ENCODE peak calls at places on chromosomes 7 and 10, in six cellular contexts. Y is heart right ventricle; D is breast epithelium; M is upper lobe of right lung; S is CD8-positive, alpha-beta T cell; B is tibial artery. P is an unnamed sample.

GRCh38 chr10:49552277-49552676 is 13.4 kb upstream of the ERCC6 start:
- DNase-seq in Y (no peak), D (no peak), M (no peak), S (no peak), B (no peak), P (no peak)

GRCh38 chr7:105932835-105933477 is 30.1 kb upstream of the CDHR3 start:
- DNase-seq in Y (no peak), D (peak; percentile 31), M (no peak), S (no peak), B (no peak), P (peak; percentile 57)

GRCh38 chr10:115028419-115028818 is 64.7 kb upstream of the ATRNL1 start:
- DNase-seq in Y (no peak), D (no peak), M (no peak), S (no peak), B (no peak), P (no peak)

GRCh38 chr7:155917836-155918385 is 105.6 kb upstream of the SHH start:
- DNase-seq in Y (no peak), D (no peak), M (no peak), S (no peak), B (no peak), P (no peak)

GRCh38 chr7:102883098-102883860 is 29.5 kb upstream of the LRRC17 start:
- DNase-seq in Y (no peak), D (no peak), M (no peak), S (no peak), B (no peak), P (no peak)

GRCh38 chr10:45408421-45409319 is 34.7 kb downstream of the ALOX5 start:
- DNase-seq in Y (no peak), D (no peak), M (no peak), S (no peak), B (no peak), P (no peak)

GRCh38 chr7:43196379-43196778 is 83.9 kb downstream of the HECW1 start:
- DNase-seq in Y (no peak), D (no peak), M (no peak), S (no peak), B (no peak), P (no peak)

GRCh38 chr10:72069751-72070501 is 18.4 kb downstream of the SPOCK2 start:
- DNase-seq in Y (no peak), D (no peak), M (no peak), S (no peak), B (no peak), P (peak; percentile 84)

GRCh38 chr7:156735861-156736260 is 95.3 kb downstream of the RNF32 start:
- DNase-seq in Y (no peak), D (no peak), M (no peak), S (no peak), B (no peak), P (no peak)

DNA sequence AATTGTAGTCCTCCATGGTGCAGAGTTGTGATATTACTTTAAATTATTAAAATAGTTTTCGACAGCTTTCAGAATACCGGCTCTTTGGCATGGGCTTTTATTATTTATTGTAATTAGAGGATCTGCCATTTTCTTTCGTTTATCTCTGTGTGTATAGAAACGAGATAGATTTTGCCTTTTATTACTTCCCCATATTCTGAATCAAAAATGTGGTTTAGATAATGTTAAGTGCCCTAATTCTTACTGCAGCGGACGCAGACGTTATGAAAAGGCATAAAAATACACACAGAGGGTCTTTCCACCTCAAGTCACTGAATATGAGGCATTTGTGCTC is 1.9 kb upstream of the ARID5B start:
- DNase-seq in Y (no peak), D (no peak), M (no peak), S (no peak), B (no peak), P (no peak)
- H3K4me1 ChIP-seq in Y (peaks cover 21% of the 10 kb centered on the region), D (peaks cover 4% of the 10 kb centered on the region), M (peaks cover 22% of the 10 kb centered on the region), S (peaks cover 28% of the 10 kb centered on the region), B (no peaks in the 10 kb centered on the region), P (peaks cover 5% of the 10 kb centered on the region)

GRCh38 chr10:12205082-12205481 is 9.1 kb downstream of the CDC123 start:
- DNase-seq in Y (no peak), D (no peak), M (no peak), S (no peak), B (no peak), P (no peak)
- H3K36me3 ChIP-seq in Y (peaks cover 6% of the 10 kb centered on the region), D (peaks cover 4% of the 10 kb centered on the region), M (peaks cover 60% of the 10 kb centered on the region), S (peaks cover 8% of the 10 kb centered on the region), B (peaks cover 8% of the 10 kb centered on the region), P (peaks cover 73% of the 10 kb centered on the region)

DNA sequence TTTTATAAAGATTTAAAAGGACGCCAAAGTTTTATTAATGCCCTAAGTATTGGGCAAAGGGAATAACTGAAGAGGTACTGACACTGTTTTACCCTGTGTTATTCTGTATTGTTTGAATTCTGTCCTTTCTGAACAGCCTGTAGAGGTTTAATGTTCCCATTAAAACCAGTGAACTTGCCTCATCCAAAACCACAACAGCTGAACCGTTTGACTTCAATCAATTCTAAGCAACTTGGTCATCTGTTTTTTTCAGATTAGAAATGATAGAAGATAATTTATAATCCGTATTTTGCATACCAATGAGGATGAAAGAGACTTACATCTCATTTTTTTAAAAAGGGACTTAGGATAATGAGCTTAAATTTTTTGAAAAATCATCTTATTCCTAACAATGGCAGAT is 40.4 kb downstream of the HACD1 start:
- DNase-seq in Y (no peak), D (no peak), M (no peak), S (no peak), B (no peak), P (no peak)
- H3K27ac ChIP-seq in Y (no peak overlapping the region), D (no peak overlapping the region), M (no peak overlapping the region), S (no peak overlapping the region), B (no peak overlapping the region), P (no peak overlapping the region)

DNA sequence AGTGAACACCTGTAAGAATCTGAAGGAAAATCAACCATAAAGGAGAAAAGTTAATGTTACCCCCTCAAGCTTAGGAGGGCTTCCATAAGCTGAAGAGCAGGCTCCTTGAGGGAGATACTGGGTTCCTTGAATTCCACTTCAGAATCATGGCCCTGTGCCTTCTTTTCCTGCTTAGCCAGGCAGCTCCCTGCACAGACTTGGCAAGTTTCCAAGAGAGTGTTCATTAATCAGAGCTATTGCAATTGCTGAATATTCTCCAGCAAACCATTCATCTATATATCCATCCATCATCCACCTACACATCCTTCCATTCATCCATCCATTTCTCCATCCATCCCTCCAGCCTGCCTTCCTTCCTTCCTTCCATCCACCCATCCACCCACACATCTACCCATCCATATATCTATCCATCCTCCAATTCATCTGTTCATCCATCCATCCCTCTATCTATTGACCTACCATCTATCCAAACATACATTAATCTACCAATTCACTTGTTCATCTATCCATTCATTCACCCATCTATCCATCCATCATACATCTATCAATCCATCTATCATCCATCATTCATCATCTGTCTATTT is 574.4 kb downstream of the PTPRN2 start:
- DNase-seq in Y (no peak), D (no peak), M (no peak), S (no peak), B (no peak), P (no peak)
- H3K4me1 ChIP-seq in Y (peaks cover 16% of the 10 kb centered on the region), D (no peaks in the 10 kb centered on the region), M (no peaks in the 10 kb centered on the region), S (no peaks in the 10 kb centered on the region), B (peaks cover 3% of the 10 kb centered on the region), P (no peaks in the 10 kb centered on the region)

GRCh38 chr7:90876701-90877100 is 280.6 kb downstream of the CDK14 start:
- DNase-seq in Y (no peak), D (no peak), M (no peak), S (no peak), B (no peak), P (no peak)
- H3K36me3 ChIP-seq in Y (no peaks in the 10 kb centered on the region), D (no peaks in the 10 kb centered on the region), M (no peaks in the 10 kb centered on the region), S (no peaks in the 10 kb centered on the region), B (no peaks in the 10 kb centered on the region), P (no peaks in the 10 kb centered on the region)

GRCh38 chr7:100679129-100679926 is 5.8 kb downstream of the GNB2 start:
- DNase-seq in Y (no peak), D (no peak), M (no peak), S (no peak), B (no peak), P (no peak)

GRCh38 chr7:100677308-100678095 is 4.0 kb downstream of the GNB2 start:
- DNase-seq in Y (no peak), D (no peak), M (peak; percentile 68), S (no peak), B (no peak), P (no peak)

GRCh38 chr7:100676501-100677306 is 3.2 kb downstream of the GNB2 start:
- DNase-seq in Y (no peak), D (no peak), M (no peak), S (no peak), B (no peak), P (no peak)

GRCh38 chr7:100679927-100680588 is 6.5 kb downstream of the GNB2 start:
- DNase-seq in Y (no peak), D (no peak), M (no peak), S (no peak), B (peak; percentile 78), P (no peak)

GRCh38 chr7:100678291-100678984 is 4.9 kb downstream of the GNB2 start:
- DNase-seq in Y (no peak), D (no peak), M (peak; percentile 65), S (no peak), B (no peak), P (no peak)
- H3K27ac ChIP-seq in Y (no peak overlapping the region), D (peak overlapping the region; percentile 84), M (no peak overlapping the region), S (no peak overlapping the region), B (peak overlapping the region; percentile 39), P (no peak overlapping the region)

DNA sequence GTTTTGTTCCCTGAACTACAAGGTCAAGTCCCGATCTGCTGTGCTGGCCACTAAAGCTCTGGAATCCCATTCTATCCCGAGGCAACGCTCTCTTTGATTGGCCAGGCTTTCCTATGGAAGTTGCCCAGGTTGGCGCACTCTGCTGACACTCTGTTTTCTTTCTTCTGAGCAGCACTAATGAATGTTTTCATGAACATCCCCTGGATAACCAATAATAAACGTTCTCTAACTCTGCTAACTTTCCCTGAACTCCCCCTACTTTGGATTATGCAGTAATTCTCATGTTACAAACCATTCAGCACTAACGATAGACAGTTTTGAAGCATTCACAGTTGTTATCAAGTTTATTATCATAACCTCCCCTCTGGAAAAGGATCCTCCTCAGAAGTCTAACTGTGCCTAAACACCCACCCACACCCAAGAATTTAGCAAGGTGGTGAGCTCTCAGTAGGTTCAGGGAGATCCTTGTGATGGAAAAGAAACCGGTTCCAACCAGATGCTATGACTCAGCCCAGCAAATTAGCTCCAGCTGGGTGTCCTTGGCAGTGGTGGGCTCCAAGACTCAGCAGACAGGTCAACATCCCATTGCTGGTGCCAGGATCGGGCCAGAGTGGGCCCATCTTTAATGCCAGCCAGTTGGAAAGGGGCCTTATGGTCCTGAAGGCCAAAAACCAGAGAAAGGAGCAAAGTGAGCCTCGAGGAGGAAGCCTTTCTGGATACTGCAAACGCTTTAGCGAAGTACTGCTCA is 68.4 kb downstream of the CREB3L2 start:
- DNase-seq in Y (no peak), D (peak; percentile 48), M (no peak), S (no peak), B (peak; percentile 85), P (no peak)
- H3K4me1 ChIP-seq in Y (peaks cover 54% of the 10 kb centered on the region), D (peaks cover 5% of the 10 kb centered on the region), M (peaks cover 63% of the 10 kb centered on the region), S (peaks cover 23% of the 10 kb centered on the region), B (peaks cover 48% of the 10 kb centered on the region), P (peaks cover 10% of the 10 kb centered on the region)